ENCODE peak calls at places on chromosomes 13 and 19, in six cellular contexts. W, R, L, F, Z and E are unnamed samples. For H3K4me1, the result is how much of the 10 kb centered on the place peaks cover.

GRCh38 chr13:111202745-111203144 is 87.6 kb downstream of the ARHGEF7 start:
- ATAC-seq in W (peak), R (peak), L (no peak), F (peak), Z (peak), E (peak)

GRCh38 chr13:97306106-97306505 is 84.0 kb downstream of the MBNL2 start:
- ATAC-seq in W (no peak), R (no peak), L (no peak), F (no peak), Z (no peak), E (no peak)

GRCh38 chr13:35599385-35599784 is 122.9 kb upstream of the MAB21L1 start:
- ATAC-seq in W (no peak), R (no peak), L (no peak), F (no peak), Z (no peak), E (no peak)

GRCh38 chr19:29118384-29118783 is 94.6 kb downstream of the UQCRFS1 start:
- ATAC-seq in W (no peak), R (no peak), L (no peak), F (no peak), Z (no peak), E (peak)

GRCh38 chr13:21965095-21965494 is 294.2 kb downstream of the FGF9 start:
- ATAC-seq in W (no peak), R (no peak), L (no peak), F (no peak), Z (no peak), E (no peak)

GRCh38 chr19:45816236-45817009 is 1.3 kb upstream of the RSPH6A start:
- ATAC-seq in W (no peak), R (no peak), L (peak), F (no peak), Z (no peak), E (no peak)

GRCh38 chr13:30034448-30034795 is 184.0 kb upstream of the UBL3 start:
- ATAC-seq in W (peak), R (no peak), L (no peak), F (no peak), Z (no peak), E (peak)

GRCh38 chr13:32881074-32881791 is 135.0 kb upstream of the KL start:
- ATAC-seq in W (peak), R (no peak), L (no peak), F (no peak), Z (no peak), E (no peak)

GRCh38 chr19:47018923-47019322 is 714 bp upstream of the NPAS1 start:
- ATAC-seq in W (no peak), R (no peak), L (no peak), F (no peak), Z (no peak), E (no peak)

GRCh38 chr13:102484329-102484728 is 82.5 kb upstream of the FGF14 start:
- ATAC-seq in W (no peak), R (no peak), L (peak), F (no peak), Z (no peak), E (no peak)

GRCh38 chr19:1765904-1766799 is 12.8 kb downstream of the ONECUT3 start:
- ATAC-seq in W (no peak), R (no peak), L (no peak), F (no peak), Z (no peak), E (no peak)

GRCh38 chr13:49029570-49029969 is 53.9 kb downstream of the FNDC3A start:
- ATAC-seq in W (no peak), R (no peak), L (no peak), F (peak), Z (no peak), E (no peak)

GRCh38 chr19:47434088-47434487 is 14.8 kb upstream of the MEIS3 start:
- ATAC-seq in W (no peak), R (no peak), L (no peak), F (no peak), Z (no peak), E (no peak)

GRCh38 chr19:2176336-2176994 is 12.7 kb downstream of the DOT1L start:
- ATAC-seq in W (peak), R (no peak), L (no peak), F (no peak), Z (no peak), E (no peak)

GRCh38 chr13:76708138-76708537 is 178.1 kb downstream of the KCTD12 start:
- ATAC-seq in W (no peak), R (no peak), L (no peak), F (no peak), Z (no peak), E (no peak)

GRCh38 chr19:2149980-2150793 is 1.2 kb downstream of the AP3D1 start:
- ATAC-seq in W (no peak), R (no peak), L (no peak), F (no peak), Z (peak), E (no peak)

GRCh38 chr19:32287811-32288227 is 57.6 kb upstream of the ZNF507 start:
- ATAC-seq in W (peak), R (peak), L (peak), F (peak), Z (peak), E (peak)

GRCh38 chr19:45187421-45188100 is 9.0 kb downstream of the BLOC1S3 start:
- ATAC-seq in W (peak), R (peak), L (peak), F (peak), Z (peak), E (no peak)

GRCh38 chr19:1783874-1784273 is 28.2 kb downstream of the ATP8B3 start:
- ATAC-seq in W (no peak), R (no peak), L (no peak), F (no peak), Z (no peak), E (no peak)

GRCh38 chr19:30263719-30264440 is 108.3 kb upstream of the ZNF536 start:
- ATAC-seq in W (no peak), R (no peak), L (no peak), F (no peak), Z (no peak), E (no peak)

GRCh38 chr19:1672038-1672768 is 19.8 kb upstream of the TCF3 start:
- ATAC-seq in W (peak), R (peak), L (peak), F (peak), Z (peak), E (peak)

GRCh38 chr13:95505265-95505664 is 47.3 kb upstream of the CLDN10 start:
- ATAC-seq in W (peak), R (peak), L (no peak), F (no peak), Z (no peak), E (no peak)

GRCh38 chr13:51892657-51893056 is 30.9 kb downstream of the CCDC70 start:
- ATAC-seq in W (no peak), R (no peak), L (no peak), F (no peak), Z (no peak), E (no peak)

GRCh38 chr13:98731925-98732324 is 20.5 kb downstream of the SLC15A1 start:
- ATAC-seq in W (no peak), R (no peak), L (no peak), F (no peak), Z (no peak), E (no peak)

GRCh38 chr13:51912091-51912490 is 50.3 kb downstream of the CCDC70 start:
- ATAC-seq in W (no peak), R (no peak), L (no peak), F (peak), Z (no peak), E (no peak)

GRCh38 chr19:56765107-56765506 is 75.4 kb downstream of the PEG3 start:
- ATAC-seq in W (peak), R (no peak), L (no peak), F (no peak), Z (no peak), E (peak)

GRCh38 chr13:29522044-29522685 is 73.3 kb downstream of the SLC7A1 start:
- ATAC-seq in W (peak), R (no peak), L (no peak), F (no peak), Z (no peak), E (peak)

GRCh38 chr13:41934120-41934519 is 26.8 kb downstream of the VWA8 start:
- ATAC-seq in W (no peak), R (no peak), L (no peak), F (no peak), Z (no peak), E (no peak)

GRCh38 chr19:29022165-29022564 is 190.8 kb downstream of the UQCRFS1 start:
- ATAC-seq in W (no peak), R (no peak), L (no peak), F (no peak), Z (no peak), E (no peak)

GRCh38 chr19:7188682-7189629 is 105.3 kb downstream of the INSR start:
- ATAC-seq in W (no peak), R (no peak), L (peak), F (no peak), Z (no peak), E (peak)

GRCh38 chr13:67568205-67568604 is 338.1 kb upstream of the PCDH9 start:
- ATAC-seq in W (no peak), R (no peak), L (no peak), F (no peak), Z (no peak), E (no peak)

GRCh38 chr19:31113250-31113685 is 236.0 kb downstream of the TSHZ3 start:
- ATAC-seq in W (no peak), R (peak), L (no peak), F (no peak), Z (no peak), E (no peak)

GRCh38 chr19:38708413-38709024 is 35.8 kb downstream of the CAPN12 start:
- ATAC-seq in W (no peak), R (no peak), L (no peak), F (no peak), Z (no peak), E (no peak)

GRCh38 chr19:38710416-38710702 is 33.9 kb downstream of the CAPN12 start:
- ATAC-seq in W (no peak), R (no peak), L (no peak), F (no peak), Z (no peak), E (no peak)

GRCh38 chr19:38709119-38709518 is 35.2 kb downstream of the CAPN12 start:
- ATAC-seq in W (no peak), R (no peak), L (no peak), F (no peak), Z (no peak), E (no peak)

GRCh38 chr19:38710928-38711725 is 33.1 kb downstream of the CAPN12 start:
- ATAC-seq in W (peak), R (peak), L (no peak), F (no peak), Z (no peak), E (no peak)

GRCh38 chr19:38709671-38710415 is 34.4 kb downstream of the CAPN12 start:
- ATAC-seq in W (no peak), R (no peak), L (no peak), F (no peak), Z (no peak), E (no peak)
- H3K4me1 ChIP-seq in W (half or more), R (half or more), L (under half), F (under half), Z (under half), E (half or more)

GRCh38 chr19:11155373-11156120 is at the start of gene SPC24:
- ATAC-seq in W (peak), R (peak), L (peak), F (peak), Z (peak), E (peak)
- TF ChIP-seq EP300 in W (no peak), R (no peak), L (no peak), F (no peak), Z (peak), E (no peak)

GRCh38 chr19:50657222-50657669 is 8.0 kb downstream of the C19orf81 start:
- ATAC-seq in W (no peak), R (no peak), L (no peak), F (no peak), Z (no peak), E (no peak)

GRCh38 chr19:50660083-50660366 is 10.8 kb downstream of the C19orf81 start:
- ATAC-seq in W (no peak), R (no peak), L (no peak), F (no peak), Z (no peak), E (no peak)

GRCh38 chr19:50657672-50658437 is 8.6 kb downstream of the C19orf81 start:
- ATAC-seq in W (peak), R (peak), L (peak), F (peak), Z (peak), E (peak)

GRCh38 chr19:50659318-50660082 is 10.3 kb downstream of the C19orf81 start:
- ATAC-seq in W (no peak), R (no peak), L (no peak), F (no peak), Z (no peak), E (no peak)

GRCh38 chr19:50658438-50659317 is 9.4 kb downstream of the C19orf81 start:
- ATAC-seq in W (peak), R (peak), L (no peak), F (no peak), Z (peak), E (peak)
- TF ChIP-seq POLR2A in W (no peak), R (peak), L (no peak), F (peak), Z (peak), E (no peak)

DNA sequence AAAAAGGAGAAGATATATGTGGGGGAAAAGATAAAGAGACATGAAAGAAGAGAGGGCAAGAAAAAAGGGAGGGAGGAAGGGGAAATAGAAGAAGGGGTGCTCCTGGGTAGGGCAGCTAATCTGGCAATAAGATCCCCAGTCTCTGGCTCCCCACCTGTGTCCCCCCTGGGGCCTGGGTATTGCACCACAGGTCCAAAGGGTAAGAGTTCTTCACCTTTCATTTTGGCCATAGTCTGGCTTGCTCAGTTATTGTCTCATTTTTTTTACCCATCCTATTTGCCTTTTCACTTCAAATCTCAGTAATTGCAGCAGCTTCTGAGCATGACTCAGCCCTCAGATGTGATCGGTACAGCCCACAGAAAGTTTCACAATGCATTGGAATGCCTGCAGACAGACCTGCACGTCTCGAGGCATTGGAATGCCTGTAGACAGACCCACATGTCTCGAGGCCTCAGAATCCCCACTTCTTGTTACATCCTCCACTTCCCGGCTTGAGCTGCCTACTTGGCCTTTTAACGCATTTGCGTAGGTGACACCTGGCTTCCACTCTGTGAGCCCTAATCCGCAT is 173.7 kb downstream of the NUFIP1 start:
- ATAC-seq in W (peak), R (peak), L (peak), F (peak), Z (no peak), E (peak)
- H3K4me1 ChIP-seq in W (under half), R (half or more), L (under half), F (under half), Z (under half), E (under half)

GRCh38 chr19:16319466-16319865 is 5.2 kb upstream of the KLF2 start:
- ATAC-seq in W (no peak), R (no peak), L (no peak), F (no peak), Z (no peak), E (no peak)

GRCh38 chr19:16316506-16316882 is 8.1 kb upstream of the KLF2 start:
- ATAC-seq in W (peak), R (no peak), L (no peak), F (no peak), Z (no peak), E (peak)

GRCh38 chr19:16320987-16321386 is 3.6 kb upstream of the KLF2 start:
- ATAC-seq in W (no peak), R (no peak), L (no peak), F (no peak), Z (no peak), E (no peak)

DNA sequence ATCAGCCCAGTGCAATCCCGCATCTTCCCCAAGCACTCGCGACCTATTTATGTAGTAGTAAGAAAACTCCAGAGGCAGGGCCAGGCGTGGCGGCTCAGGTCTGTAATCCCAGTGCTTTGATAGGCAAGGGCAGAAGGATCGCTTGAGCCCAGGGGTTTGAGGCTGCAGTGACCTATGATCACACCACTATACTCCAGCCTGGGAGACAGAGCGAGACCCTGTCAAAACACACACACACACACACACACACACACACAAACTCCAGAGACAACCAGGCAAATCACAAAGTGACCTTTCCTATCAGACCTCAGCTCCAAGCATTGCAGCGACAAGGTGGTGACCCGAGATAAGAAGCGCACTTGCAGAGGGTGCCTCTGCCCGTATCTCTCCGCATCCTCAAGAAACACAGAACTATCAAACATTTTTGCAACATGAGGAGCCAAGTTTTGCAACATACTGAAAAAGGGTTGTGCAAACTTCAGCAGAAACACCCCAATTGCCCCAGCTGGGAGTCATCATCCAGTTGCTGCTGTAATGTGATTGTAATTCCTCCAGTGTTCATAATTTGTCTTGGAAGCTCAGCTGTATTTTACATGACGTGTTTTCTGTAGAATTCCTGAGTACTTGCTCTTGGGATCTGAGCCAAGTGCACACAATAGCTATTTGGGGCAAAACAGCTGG is 8.7 kb upstream of the KLF2 start:
- ATAC-seq in W (peak), R (no peak), L (no peak), F (no peak), Z (peak), E (peak)
- TF ChIP-seq EP300 in W (no peak), R (no peak), L (no peak), F (no peak), Z (peak), E (no peak)

DNA sequence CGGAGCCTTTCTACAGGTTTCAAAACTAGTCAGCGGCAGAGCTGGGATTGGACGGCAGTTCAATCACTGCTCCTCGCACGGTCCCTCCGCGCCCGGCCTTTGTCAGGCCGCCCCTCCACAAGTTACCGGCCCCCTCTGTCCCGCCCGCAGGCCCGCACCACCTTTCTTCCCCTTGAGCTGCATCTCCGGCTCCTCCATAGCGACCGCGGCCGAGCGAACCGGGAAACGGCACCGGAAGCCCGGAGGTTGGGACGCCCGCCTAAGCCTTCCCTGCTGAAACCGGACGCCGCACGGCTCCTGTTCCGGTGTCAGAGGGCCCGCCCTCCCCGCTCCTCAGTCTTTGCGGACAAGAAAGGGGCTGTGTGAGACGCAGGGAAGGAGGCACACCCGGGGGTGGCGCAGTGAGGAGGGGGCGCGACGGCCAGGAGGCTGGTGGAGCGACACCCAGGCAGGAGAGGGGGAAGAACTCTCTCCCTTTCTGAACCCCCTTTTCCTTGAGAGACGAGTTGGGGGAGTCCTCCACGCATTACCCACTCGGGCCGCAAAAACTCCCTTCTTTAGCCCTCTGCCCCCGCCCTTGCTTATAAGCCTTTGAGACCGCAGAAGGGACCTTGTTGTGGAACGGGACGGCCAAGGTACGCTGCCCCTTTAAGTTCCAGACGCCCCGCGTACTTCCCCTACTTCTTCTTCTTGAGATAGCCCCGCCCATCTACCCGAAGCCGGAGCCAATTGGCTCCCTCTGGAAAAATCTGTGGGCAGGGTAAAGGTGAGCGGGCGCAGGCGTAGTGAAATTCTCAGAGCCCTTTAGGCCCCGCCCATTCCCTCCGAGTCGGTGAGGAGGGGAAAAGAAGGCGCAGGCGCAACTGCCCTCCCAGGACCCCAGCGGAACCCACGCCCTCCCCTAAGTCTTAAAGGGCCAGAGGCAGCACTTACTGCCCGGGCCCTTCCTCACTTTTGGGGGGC is at the start of the genes BORCS8 and RFXANK:
- ATAC-seq in W (peak), R (peak), L (peak), F (peak), Z (peak), E (peak)
- TF ChIP-seq POLR2A in W (no peak), R (peak), L (peak), F (peak), Z (peak), E (no peak)